ENCODE peak calls at places on chromosomes 12 and 14, in eight cellular contexts. V is NCI-H1417, Z is heart left ventricle, L is islet precursor cell, N is cardiac fibroblast, A is T follicular helper cell, Q is Calu3, F is fibroblast of the aortic adventitia. M is an unnamed sample.

GRCh38 chr14:92297818-92298595 is 25.0 kb upstream of the SLC24A4 start:
- DNase-seq in V (no peak), Z (no peak), L (no peak), N (no peak), A (no peak), Q (no peak), F (no peak), M (no peak)

GRCh38 chr14:32656609-32657008 is 282.1 kb upstream of the NPAS3 start:
- DNase-seq in V (no peak), Z (no peak), L (no peak), N (no peak), A (no peak), Q (no peak), F (no peak), M (no peak)

GRCh38 chr12:10739157-10740118 is 16.3 kb upstream of the YBX3 start:
- DNase-seq in V (no peak), Z (no peak), L (peak; percentile 54), N (no peak), A (no peak), Q (no peak), F (no peak), M (no peak)

GRCh38 chr12:33455096-33455495 is 15.5 kb upstream of the SYT10 start:
- DNase-seq in V (no peak), Z (no peak), L (no peak), N (no peak), A (no peak), Q (no peak), F (no peak), M (no peak)

GRCh38 chr12:94795520-94795919 is 145.2 kb upstream of the TMCC3 start:
- DNase-seq in V (no peak), Z (no peak), L (peak; percentile 98), N (peak; percentile 47), A (no peak), Q (no peak), F (peak; percentile 46), M (no peak)

GRCh38 chr12:87529386-87529785 is 499.8 kb downstream of the C12orf50 start:
- DNase-seq in V (no peak), Z (no peak), L (no peak), N (no peak), A (no peak), Q (no peak), F (no peak), M (no peak)

GRCh38 chr12:22530-23201 is 43.9 kb upstream of the IQSEC3 start:
- DNase-seq in V (no peak), Z (peak; percentile 64), L (no peak), N (no peak), A (no peak), Q (no peak), F (no peak), M (no peak)

GRCh38 chr12:58765653-58766554 is 154.4 kb downstream of the LRIG3 start:
- DNase-seq in V (peak; percentile 70), Z (no peak), L (no peak), N (no peak), A (no peak), Q (peak; percentile 4), F (peak; percentile 42), M (peak; percentile 96)

GRCh38 chr12:110108309-110109036 is 15.7 kb upstream of the IFT81 start:
- DNase-seq in V (no peak), Z (no peak), L (no peak), N (no peak), A (no peak), Q (peak; percentile 75), F (no peak), M (no peak)

GRCh38 chr14:69316449-69317391 is 56.8 kb downstream of the GALNT16 start:
- DNase-seq in V (no peak), Z (peak; percentile 52), L (peak; percentile 92), N (peak; percentile 98), A (no peak), Q (peak; percentile 28), F (peak; percentile 100), M (peak; percentile 5)

GRCh38 chr14:25884657-25885056 is 713.2 kb downstream of the NOVA1 start:
- DNase-seq in V (no peak), Z (no peak), L (no peak), N (no peak), A (no peak), Q (no peak), F (no peak), M (no peak)

GRCh38 chr12:19277707-19278106 is 148.2 kb downstream of the PLEKHA5 start:
- DNase-seq in V (no peak), Z (no peak), L (no peak), N (no peak), A (no peak), Q (no peak), F (no peak), M (no peak)

GRCh38 chr12:2855546-2855945 is 1.3 kb downstream of the TEX52 start:
- DNase-seq in V (no peak), Z (no peak), L (no peak), N (no peak), A (no peak), Q (no peak), F (no peak), M (no peak)

GRCh38 chr12:100497105-100497795 is 23.6 kb downstream of the NR1H4 start:
- DNase-seq in V (no peak), Z (no peak), L (no peak), N (no peak), A (no peak), Q (no peak), F (no peak), M (no peak)

GRCh38 chr12:4118601-4119156 is 154.9 kb upstream of the CCND2 start:
- DNase-seq in V (no peak), Z (no peak), L (peak; percentile 50), N (no peak), A (no peak), Q (no peak), F (no peak), M (no peak)

M was measured in NCI-H146.